ENCODE peak calls at places on chromosomes 6 and 20, in seven cellular contexts. One of them, this sample, is unnamed.

GRCh38 chr6:69072796-69073195 is 437.7 kb downstream of the ADGRB3 start:
- DNase-seq in HCT116: no peak
- DNase-seq in HepG2: no peak
- DNase-seq in K562: peak
- DNase-seq in SK-N-SH: no peak
- DNase-seq in H1: no peak
- DNase-seq in GM12878: no peak
- DNase-seq in this sample: no peak

GRCh38 chr20:35235881-35236280 is 9.4 kb downstream of the MMP24 start:
- DNase-seq in HCT116: no peak
- DNase-seq in HepG2: no peak
- DNase-seq in K562: no peak
- DNase-seq in SK-N-SH: no peak
- DNase-seq in H1: no peak
- DNase-seq in GM12878: no peak
- DNase-seq in this sample: no peak

GRCh38 chr6:39543117-39543516 is 182.1 kb downstream of the KIF6 start:
- DNase-seq in HCT116: no peak
- DNase-seq in HepG2: no peak
- DNase-seq in K562: no peak
- DNase-seq in SK-N-SH: no peak
- DNase-seq in H1: no peak
- DNase-seq in GM12878: no peak
- DNase-seq in this sample: no peak

GRCh38 chr6:108242259-108242658 is 18.6 kb downstream of the SNX3 start:
- DNase-seq in HCT116: no peak
- DNase-seq in HepG2: no peak
- DNase-seq in K562: no peak
- DNase-seq in SK-N-SH: no peak
- DNase-seq in H1: no peak
- DNase-seq in GM12878: no peak
- DNase-seq in this sample: no peak

GRCh38 chr6:64831680-64832079 is 875.3 kb downstream of the EYS start:
- DNase-seq in HCT116: no peak
- DNase-seq in HepG2: no peak
- DNase-seq in K562: no peak
- DNase-seq in SK-N-SH: no peak
- DNase-seq in H1: no peak
- DNase-seq in GM12878: no peak
- DNase-seq in this sample: no peak

GRCh38 chr20:53940883-53941546 is 129.4 kb downstream of the BCAS1 start:
- DNase-seq in HCT116: no peak
- DNase-seq in HepG2: no peak
- DNase-seq in K562: peak
- DNase-seq in SK-N-SH: no peak
- DNase-seq in H1: no peak
- DNase-seq in GM12878: no peak
- DNase-seq in this sample: no peak

GRCh38 chr6:161091972-161092701 is 100.6 kb downstream of the MAP3K4 start:
- DNase-seq in HCT116: no peak
- DNase-seq in HepG2: no peak
- DNase-seq in K562: no peak
- DNase-seq in SK-N-SH: no peak
- DNase-seq in H1: no peak
- DNase-seq in GM12878: no peak
- DNase-seq in this sample: no peak

GRCh38 chr6:134351615-134352474 is 33.9 kb upstream of the SGK1 start:
- DNase-seq in HCT116: no peak
- DNase-seq in HepG2: no peak
- DNase-seq in K562: no peak
- DNase-seq in SK-N-SH: no peak
- DNase-seq in H1: no peak
- DNase-seq in GM12878: no peak
- DNase-seq in this sample: no peak

GRCh38 chr6:157054531-157054979 is 268.8 kb downstream of the TMEM242 start:
- DNase-seq in HCT116: no peak
- DNase-seq in HepG2: no peak
- DNase-seq in K562: no peak
- DNase-seq in SK-N-SH: no peak
- DNase-seq in H1: no peak
- DNase-seq in GM12878: no peak
- DNase-seq in this sample: no peak

GRCh38 chr6:26336355-26337198 is 28.4 kb upstream of the BTN3A2 start:
- DNase-seq in HCT116: no peak
- DNase-seq in HepG2: no peak
- DNase-seq in K562: peak
- DNase-seq in SK-N-SH: no peak
- DNase-seq in H1: no peak
- DNase-seq in GM12878: no peak
- DNase-seq in this sample: no peak

GRCh38 chr6:14727494-14728395 is 518.1 kb upstream of the JARID2 start:
- DNase-seq in HCT116: no peak
- DNase-seq in HepG2: no peak
- DNase-seq in K562: peak
- DNase-seq in SK-N-SH: no peak
- DNase-seq in H1: no peak
- DNase-seq in GM12878: no peak
- DNase-seq in this sample: no peak

GRCh38 chr20:47357296-47358051 is 975 bp upstream of the ZMYND8 start:
- DNase-seq in HCT116: peak
- DNase-seq in HepG2: peak
- DNase-seq in K562: peak
- DNase-seq in SK-N-SH: peak
- DNase-seq in H1: no peak
- DNase-seq in GM12878: no peak
- DNase-seq in this sample: peak

GRCh38 chr6:23413327-23414203 is 712.5 kb upstream of the NRSN1 start:
- DNase-seq in HCT116: no peak
- DNase-seq in HepG2: no peak
- DNase-seq in K562: no peak
- DNase-seq in SK-N-SH: no peak
- DNase-seq in H1: no peak
- DNase-seq in GM12878: no peak
- DNase-seq in this sample: no peak

GRCh38 chr6:52517502-52518278 is 59.2 kb downstream of the TRAM2 start:
- DNase-seq in HCT116: peak
- DNase-seq in HepG2: peak
- DNase-seq in K562: peak
- DNase-seq in SK-N-SH: peak
- DNase-seq in H1: peak
- DNase-seq in GM12878: no peak
- DNase-seq in this sample: peak

GRCh38 chr6:23176471-23176870 is 607.1 kb downstream of the HDGFL1 start:
- DNase-seq in HCT116: no peak
- DNase-seq in HepG2: no peak
- DNase-seq in K562: no peak
- DNase-seq in SK-N-SH: no peak
- DNase-seq in H1: no peak
- DNase-seq in GM12878: no peak
- DNase-seq in this sample: peak

GRCh38 chr6:74574794-74575193 is 631.1 kb downstream of the COL12A1 start:
- DNase-seq in HCT116: peak
- DNase-seq in HepG2: peak
- DNase-seq in K562: peak
- DNase-seq in SK-N-SH: peak
- DNase-seq in H1: no peak
- DNase-seq in GM12878: no peak
- DNase-seq in this sample: peak

GRCh38 chr6:3850451-3851203 is 1.5 kb downstream of the FAM50B start:
- DNase-seq in HCT116: no peak
- DNase-seq in HepG2: no peak
- DNase-seq in K562: no peak
- DNase-seq in SK-N-SH: no peak
- DNase-seq in H1: no peak
- DNase-seq in GM12878: peak
- DNase-seq in this sample: no peak

GRCh38 chr20:31606928-31607639 is 2.0 kb downstream of the ID1 start:
- DNase-seq in HCT116: peak
- DNase-seq in HepG2: peak
- DNase-seq in K562: peak
- DNase-seq in SK-N-SH: peak
- DNase-seq in H1: no peak
- DNase-seq in GM12878: no peak
- DNase-seq in this sample: peak

GRCh38 chr6:56764081-56764566 is 121.4 kb upstream of the DST start:
- DNase-seq in HCT116: peak
- DNase-seq in HepG2: peak
- DNase-seq in K562: peak
- DNase-seq in SK-N-SH: peak
- DNase-seq in H1: no peak
- DNase-seq in GM12878: peak
- DNase-seq in this sample: peak

GRCh38 chr6:63565727-63566625 is 6.3 kb upstream of the LOC128125822 start:
- DNase-seq in HCT116: no peak
- DNase-seq in HepG2: no peak
- DNase-seq in K562: no peak
- DNase-seq in SK-N-SH: no peak
- DNase-seq in H1: no peak
- DNase-seq in GM12878: no peak
- DNase-seq in this sample: no peak
- TF ChIP-seq JUND in HCT116: no peak
- TF ChIP-seq JUND in HepG2: no peak
- TF ChIP-seq JUND in K562: no peak
- TF ChIP-seq JUND in SK-N-SH: no peak
- TF ChIP-seq JUND in H1: no peak
- TF ChIP-seq JUND in GM12878: no peak
- TF ChIP-seq JUND in this sample: no peak

GRCh38 chr20:45933231-45934045 is 1.0 kb upstream of the PCIF1 start:
- DNase-seq in HCT116: peak
- DNase-seq in HepG2: peak
- DNase-seq in K562: peak
- DNase-seq in SK-N-SH: peak
- DNase-seq in H1: peak
- DNase-seq in GM12878: peak
- DNase-seq in this sample: peak
- TF ChIP-seq JUND in HCT116: no peak
- TF ChIP-seq JUND in HepG2: peak
- TF ChIP-seq JUND in K562: no peak
- TF ChIP-seq JUND in SK-N-SH: no peak
- TF ChIP-seq JUND in H1: no peak
- TF ChIP-seq JUND in GM12878: no peak
- TF ChIP-seq JUND in this sample: no peak

GRCh38 chr20:57473246-57474042 is 51.5 kb downstream of the CTCFL start:
- DNase-seq in HCT116: no peak
- DNase-seq in HepG2: no peak
- DNase-seq in K562: no peak
- DNase-seq in SK-N-SH: no peak
- DNase-seq in H1: no peak
- DNase-seq in GM12878: peak
- DNase-seq in this sample: peak
- TF ChIP-seq JUND in HCT116: no peak
- TF ChIP-seq JUND in HepG2: no peak
- TF ChIP-seq JUND in K562: no peak
- TF ChIP-seq JUND in SK-N-SH: no peak
- TF ChIP-seq JUND in H1: no peak
- TF ChIP-seq JUND in GM12878: no peak
- TF ChIP-seq JUND in this sample: no peak

GRCh38 chr6:170407200-170407599 is 100.6 kb downstream of the FAM120B start:
- DNase-seq in HCT116: no peak
- DNase-seq in HepG2: no peak
- DNase-seq in K562: no peak
- DNase-seq in SK-N-SH: no peak
- DNase-seq in H1: no peak
- DNase-seq in GM12878: no peak
- DNase-seq in this sample: no peak
- TF ChIP-seq JUND in HCT116: no peak
- TF ChIP-seq JUND in HepG2: no peak
- TF ChIP-seq JUND in K562: no peak
- TF ChIP-seq JUND in SK-N-SH: no peak
- TF ChIP-seq JUND in H1: no peak
- TF ChIP-seq JUND in GM12878: no peak
- TF ChIP-seq JUND in this sample: no peak

GRCh38 chr6:140979642-140980091 is 1153.1 kb upstream of the GJE1 start:
- DNase-seq in HCT116: no peak
- DNase-seq in HepG2: no peak
- DNase-seq in K562: no peak
- DNase-seq in SK-N-SH: no peak
- DNase-seq in H1: no peak
- DNase-seq in GM12878: no peak
- DNase-seq in this sample: no peak
- TF ChIP-seq JUND in HCT116: no peak
- TF ChIP-seq JUND in HepG2: no peak
- TF ChIP-seq JUND in K562: no peak
- TF ChIP-seq JUND in SK-N-SH: no peak
- TF ChIP-seq JUND in H1: no peak
- TF ChIP-seq JUND in GM12878: no peak
- TF ChIP-seq JUND in this sample: no peak